ENCODE peak calls at places on chromosome 7, in five cellular contexts. O is tibial artery, E is DND-41, R is GM10248, Q is colonic mucosa. F is an unnamed sample.

GRCh38 chr7:47428052-47428779 is 153.7 kb downstream of the TNS3 start:
- DNase-seq in R (no peak), E (no peak), O (peak; percentile 34), Q (no peak), F (no peak)

GRCh38 chr7:139989366-139990141 is 73.2 kb downstream of the PARP12 start:
- DNase-seq in O (no peak), Q (no peak), R (no peak), E (no peak), F (no peak)

GRCh38 chr7:19079066-19079465 is 38.4 kb downstream of the TWIST1 start:
- DNase-seq in R (no peak), E (no peak), O (no peak), Q (no peak), F (no peak)

GRCh38 chr7:959271-959670 is 4.8 kb upstream of the ADAP1 start:
- DNase-seq in O (peak; percentile 52), R (no peak), Q (no peak), E (no peak), F (no peak)

GRCh38 chr7:111486472-111487142 is 75.7 kb downstream of the IMMP2L start:
- DNase-seq in Q (no peak), R (peak; percentile 35), E (peak; percentile 21), O (no peak), F (peak; percentile 10)

GRCh38 chr7:156209087-156209486 is 396.8 kb upstream of the SHH start:
- DNase-seq in E (no peak), R (no peak), Q (no peak), O (no peak), F (no peak)

GRCh38 chr7:128894101-128894440 is 16.4 kb downstream of the KCP start:
- DNase-seq in R (no peak), E (no peak), Q (no peak), O (no peak), F (no peak)

GRCh38 chr7:100827330-100828226 is at the start of gene EPHB4:
- DNase-seq in E (no peak), R (no peak), Q (peak; percentile 93), O (no peak), F (peak; percentile 91)

GRCh38 chr7:10469476-10469875 is 504.2 kb upstream of the PHF14 start:
- DNase-seq in Q (no peak), R (no peak), O (no peak), E (no peak), F (no peak)

GRCh38 chr7:130136579-130137167 is 66.3 kb downstream of the KLHDC10 start:
- DNase-seq in R (no peak), Q (no peak), O (no peak), E (no peak), F (no peak)

GRCh38 chr7:98733036-98733435 is 116.0 kb downstream of the NPTX2 start:
- DNase-seq in Q (peak; percentile 44), O (no peak), E (peak; percentile 55), R (peak; percentile 70), F (peak; percentile 48)

GRCh38 chr7:24669971-24670591 is 87.2 kb downstream of the GSDME start:
- DNase-seq in O (no peak), E (no peak), Q (no peak), R (no peak), F (no peak)

GRCh38 chr7:66246549-66247171 is 41.5 kb downstream of the TPST1 start:
- DNase-seq in Q (no peak), O (no peak), E (no peak), R (no peak), F (no peak)

GRCh38 chr7:95916573-95917371 is 144.4 kb downstream of the DYNC1I1 start:
- DNase-seq in Q (peak; percentile 80), O (peak; percentile 80), E (peak; percentile 68), R (peak; percentile 48), F (peak; percentile 91)

DNA sequence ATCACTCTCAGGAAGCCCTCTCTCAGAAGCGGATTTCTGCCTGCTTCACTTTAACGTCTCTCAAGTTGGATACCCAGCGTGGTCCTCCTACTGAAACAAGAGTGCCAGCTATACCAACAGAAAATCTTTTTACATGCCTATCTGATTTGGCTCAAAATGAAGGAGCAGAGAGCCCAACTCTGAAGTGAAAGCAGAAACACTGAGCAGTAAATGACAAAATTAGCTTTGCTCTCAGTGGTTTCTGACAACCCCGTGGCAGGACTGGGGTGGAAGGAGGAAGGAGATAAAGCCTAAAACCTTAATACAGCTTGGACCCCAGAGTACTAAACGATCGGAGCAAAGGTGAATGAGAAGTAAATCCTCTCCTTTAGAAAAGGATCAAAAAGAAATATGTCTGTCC is 25.1 kb upstream of the GPR37 start:
- DNase-seq in E (no peak), Q (no peak), O (no peak), R (no peak), F (no peak)
- TF ChIP-seq CTCF in E (no peak), Q (no peak), O (no peak), R (no peak), F (no peak)

GRCh38 chr7:17680943-17681351 is 259.3 kb downstream of the SNX13 start:
- DNase-seq in E (no peak), R (no peak), O (no peak), Q (no peak), F (no peak)
- TF ChIP-seq CTCF in E (peak; percentile 66), R (peak; percentile 34), O (peak; percentile 42), Q (peak; percentile 47), F (peak; percentile 36)

GRCh38 chr7:90303241-90303640 is 17.9 kb downstream of the FAM237B start:
- DNase-seq in Q (no peak), O (no peak), R (no peak), E (no peak), F (no peak)
- TF ChIP-seq CTCF in Q (no peak), O (no peak), R (no peak), E (no peak), F (no peak)

GRCh38 chr7:73901823-73902597 is 41.1 kb downstream of the TMEM270 start:
- DNase-seq in Q (no peak), E (no peak), O (peak; percentile 67), R (no peak), F (no peak)

GRCh38 chr7:73899731-73900142 is 38.8 kb downstream of the TMEM270 start:
- DNase-seq in E (no peak), O (peak; percentile 97), Q (peak; percentile 51), R (no peak), F (no peak)

GRCh38 chr7:73901231-73901822 is 40.4 kb downstream of the TMEM270 start:
- DNase-seq in R (no peak), Q (no peak), O (peak; percentile 65), E (no peak), F (no peak)

GRCh38 chr7:73903321-73904218 is 42.6 kb downstream of the TMEM270 start:
- DNase-seq in E (no peak), O (no peak), R (no peak), Q (no peak), F (no peak)

DNA sequence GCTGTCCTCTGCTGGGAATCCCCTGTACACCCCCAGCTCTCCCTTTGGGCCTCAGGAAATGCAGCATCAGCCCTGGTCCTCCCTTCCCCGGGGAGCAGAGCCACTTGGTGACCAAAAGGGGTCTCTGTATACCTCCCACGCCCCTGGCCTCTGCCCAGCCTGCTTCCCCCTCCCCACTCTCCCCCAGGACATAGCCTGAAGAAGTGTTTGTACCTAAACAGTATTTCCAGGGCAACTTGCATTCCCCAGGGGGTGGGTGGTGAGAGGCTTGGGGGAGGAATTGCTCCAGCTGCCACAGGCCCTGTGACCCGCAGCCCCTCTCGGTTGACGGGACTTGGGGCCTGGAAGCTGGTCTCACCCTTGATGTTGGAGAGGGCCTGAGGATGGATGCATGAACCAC is 39.3 kb downstream of the TMEM270 start:
- DNase-seq in O (peak; percentile 85), R (no peak), Q (no peak), E (no peak), F (no peak)
- TF ChIP-seq CTCF in O (no peak), R (no peak), Q (no peak), E (no peak), F (no peak)

GRCh38 chr7:150754950-150755349 is 17.7 kb downstream of the GIMAP5 start:
- DNase-seq in O (no peak), E (no peak), Q (no peak), R (no peak), F (no peak)

GRCh38 chr7:150751702-150752101 is 14.5 kb downstream of the GIMAP5 start:
- DNase-seq in Q (no peak), O (no peak), E (no peak), R (no peak), F (no peak)

GRCh38 chr7:150753239-150753638 is 16.0 kb downstream of the GIMAP5 start:
- DNase-seq in O (no peak), Q (no peak), E (no peak), R (no peak), F (no peak)

GRCh38 chr7:150755473-150756099 is 18.4 kb downstream of the GIMAP5 start:
- DNase-seq in R (no peak), O (no peak), Q (no peak), E (peak; percentile 89), F (no peak)

DNA sequence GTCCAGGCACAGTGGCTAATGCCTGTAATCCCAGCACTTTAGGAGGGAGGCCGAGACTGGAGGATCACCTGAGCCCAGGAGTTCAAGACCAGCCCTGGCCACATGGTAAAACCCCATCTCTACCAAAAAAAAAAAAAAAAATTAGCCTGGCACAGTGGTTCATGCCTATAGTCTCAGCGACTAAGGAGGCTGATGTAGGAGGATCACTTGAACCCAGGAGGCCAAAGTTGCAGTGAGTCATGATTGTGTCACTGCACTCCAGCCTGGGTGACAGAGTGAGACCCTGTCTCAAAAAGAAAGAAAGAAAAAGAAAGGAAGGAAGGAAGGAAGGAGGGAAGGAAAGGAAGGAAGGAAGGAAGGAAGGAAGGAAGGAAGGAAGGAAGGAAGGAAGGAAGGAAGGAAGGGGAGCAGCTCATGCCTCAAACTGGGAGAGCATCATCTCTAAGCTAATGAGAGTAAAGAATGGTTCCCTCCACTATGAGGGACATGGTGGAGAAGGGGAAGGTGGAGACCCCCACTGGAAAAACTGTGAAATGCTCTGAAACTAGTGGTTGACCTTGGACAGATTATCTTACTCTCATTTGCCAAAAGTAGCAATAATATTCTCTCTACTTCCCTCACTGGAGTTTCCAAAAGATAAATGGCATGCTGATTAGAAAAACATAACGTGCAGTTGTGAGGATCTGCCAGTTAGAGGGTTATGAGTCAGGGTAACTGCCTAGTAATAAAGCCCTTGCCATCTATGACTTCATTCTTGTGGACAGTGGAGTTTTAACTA is 16.8 kb downstream of the GIMAP5 start:
- DNase-seq in E (peak; percentile 65), Q (no peak), O (no peak), R (peak; percentile 38), F (no peak)
- TF ChIP-seq CTCF in E (peak; percentile 83), Q (no peak), O (no peak), R (peak; percentile 38), F (peak; percentile 47)

DNA sequence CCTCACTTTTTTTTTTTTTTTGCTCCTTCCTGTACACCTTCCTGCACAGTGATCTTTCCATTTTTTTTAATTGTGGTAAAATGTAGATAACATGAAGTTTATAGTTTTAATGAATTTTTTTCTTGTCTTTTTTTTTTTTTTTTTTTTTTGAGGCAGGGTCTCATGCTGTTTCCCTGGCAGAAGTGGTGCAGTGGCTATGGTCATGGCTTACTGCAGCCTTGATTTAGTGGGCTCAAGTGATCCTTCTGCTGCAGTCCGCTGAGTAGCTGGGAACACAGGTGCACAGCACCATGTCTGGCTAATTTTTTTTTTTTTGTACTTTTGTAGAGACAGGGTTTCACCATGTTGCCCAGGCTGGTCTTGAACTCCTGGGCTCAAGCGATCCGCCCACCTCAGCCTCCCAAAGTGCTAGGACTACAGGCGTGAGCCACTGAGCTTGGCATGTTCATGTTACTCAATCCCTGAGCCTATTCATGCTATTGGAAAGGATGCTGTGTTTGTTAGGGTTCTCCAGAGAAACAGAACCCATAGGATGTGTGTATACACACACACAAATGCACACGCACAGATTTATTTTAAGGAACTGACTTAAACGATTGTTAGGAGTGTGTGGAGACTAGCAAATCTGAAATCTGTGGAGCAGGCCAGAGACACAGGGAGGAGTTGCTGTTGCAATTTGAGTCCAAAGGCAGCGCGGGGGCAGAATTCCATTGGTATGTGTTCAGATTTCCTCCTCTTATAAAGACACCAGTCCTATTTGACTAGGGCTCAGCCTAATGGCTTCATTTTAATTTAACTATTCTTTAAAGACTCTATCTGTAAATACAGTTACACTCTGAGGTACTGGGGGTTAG is 29.1 kb downstream of the GALNT11 start:
- DNase-seq in E (no peak), O (no peak), Q (no peak), R (no peak), F (no peak)
- TF ChIP-seq CTCF in E (no peak), O (no peak), Q (no peak), R (no peak), F (no peak)

GRCh38 chr7:132500727-132501410 is 75.4 kb downstream of the PLXNA4 start:
- DNase-seq in Q (peak; percentile 34), E (no peak), O (peak; percentile 83), R (no peak), F (no peak)
- TF ChIP-seq CTCF in Q (no peak), E (no peak), O (peak; percentile 41), R (no peak), F (no peak)

F was measured in nephron progenitor cell.